ENCODE peak calls at places on chromosomes 1 and 21, in four cellular contexts. G is K562, U is SK-N-SH, E is H1. B is an unnamed sample.

GRCh38 chr21:17818158-17819113 is 720 bp downstream of the C21orf91 start:
- DNase-seq in U (peak), G (no peak), E (peak), B (peak)

GRCh38 chr1:248825573-248825908 is 174 bp downstream of the SH3BP5L start:
- DNase-seq in E (peak), G (peak), U (no peak), B (no peak)

GRCh38 chr1:56803561-56804156 is 15.5 kb downstream of the FYB2 start:
- DNase-seq in E (peak), U (peak), G (peak), B (peak)

GRCh38 chr1:175383239-175383638 is 190.7 kb upstream of the KIAA0040 start:
- DNase-seq in E (no peak), U (no peak), G (no peak), B (no peak)

GRCh38 chr1:221829327-221830011 is 87.6 kb upstream of the DUSP10 start:
- DNase-seq in G (no peak), U (no peak), E (no peak), B (no peak)

GRCh38 chr1:157412308-157412707 is 140.0 kb downstream of the FCRL5 start:
- DNase-seq in U (no peak), G (no peak), E (no peak), B (no peak)

GRCh38 chr1:209650454-209650853 is 1.8 kb downstream of the LAMB3 start:
- DNase-seq in G (no peak), E (no peak), U (no peak), B (no peak)

GRCh38 chr1:165925498-165926079 is 98.2 kb downstream of the UCK2 start:
- DNase-seq in E (no peak), G (no peak), U (no peak), B (no peak)

GRCh38 chr1:214452152-214452806 is 99.1 kb downstream of the PTPN14 start:
- DNase-seq in U (no peak), E (no peak), G (no peak), B (no peak)

GRCh38 chr1:61641578-61642336 is 83.2 kb downstream of the TM2D1 start:
- DNase-seq in G (peak), E (peak), U (peak), B (peak)

GRCh38 chr1:211259596-211260126 is 495 bp downstream of the RCOR3 start:
- DNase-seq in E (no peak), G (peak), U (peak), B (no peak)

DNA sequence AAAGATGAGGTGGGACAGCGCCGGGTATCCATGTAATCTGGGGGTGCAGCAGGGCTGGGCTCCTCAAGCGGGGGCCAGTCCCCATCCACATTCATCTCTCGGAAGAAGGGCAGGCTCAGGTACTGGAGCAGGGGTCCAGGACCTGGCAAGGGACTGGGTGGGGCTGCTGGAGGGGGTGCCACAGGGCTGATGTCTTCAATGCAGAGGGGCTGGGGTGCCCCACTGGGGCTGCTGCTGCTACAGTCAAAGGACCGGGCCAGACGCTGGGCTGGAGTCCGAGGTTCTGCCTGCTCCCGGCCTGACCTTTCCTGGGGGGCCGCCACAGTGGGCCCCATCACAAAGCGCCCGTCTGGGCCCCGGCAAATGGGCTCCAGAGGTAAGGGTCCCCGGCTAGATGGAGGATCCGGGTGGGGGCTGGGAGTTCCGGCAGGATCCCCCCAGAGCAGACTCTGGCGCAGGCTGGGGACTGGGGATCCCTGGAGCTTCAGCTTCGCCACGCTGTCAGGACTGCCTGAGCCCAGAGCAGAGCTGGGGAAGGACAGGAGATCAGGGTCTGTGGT is 3.3 kb upstream of the TAGLN2 start:
- DNase-seq in U (no peak), E (no peak), G (no peak), B (no peak)
- TF ChIP-seq TEAD4 in U (no peak), E (no peak), G (no peak), B (no peak)

GRCh38 chr1:208100906-208101305 is 143.3 kb downstream of the PLXNA2 start:
- DNase-seq in G (no peak), U (no peak), E (no peak), B (no peak)
- TF ChIP-seq TEAD4 in G (no peak), U (no peak), E (no peak), B (no peak)

GRCh38 chr1:37487619-37487984 is 13.2 kb downstream of the ZC3H12A start:
- DNase-seq in U (no peak), G (no peak), E (no peak), B (no peak)

GRCh38 chr1:37497832-37498231 is 16.7 kb downstream of the MEAF6 start:
- DNase-seq in E (no peak), G (no peak), U (no peak), B (no peak)

GRCh38 chr1:37498872-37499617 is 15.5 kb downstream of the MEAF6 start:
- DNase-seq in E (no peak), G (no peak), U (peak), B (no peak)

GRCh38 chr1:37495875-37496274 is 18.7 kb downstream of the MEAF6 start:
- DNase-seq in E (no peak), G (no peak), U (no peak), B (no peak)

GRCh38 chr1:37493336-37494098 is 19.1 kb downstream of the ZC3H12A start:
- DNase-seq in G (no peak), U (no peak), E (no peak), B (no peak)
- TF ChIP-seq TEAD4 in G (no peak), U (no peak), E (no peak), B (no peak)

GRCh38 chr1:155043793-155044192 is 7.3 kb upstream of the ADAM15 start:
- DNase-seq in U (no peak), G (no peak), E (no peak), B (no peak)
- TF ChIP-seq TEAD4 in U (no peak), G (no peak), E (no peak), B (no peak)

DNA sequence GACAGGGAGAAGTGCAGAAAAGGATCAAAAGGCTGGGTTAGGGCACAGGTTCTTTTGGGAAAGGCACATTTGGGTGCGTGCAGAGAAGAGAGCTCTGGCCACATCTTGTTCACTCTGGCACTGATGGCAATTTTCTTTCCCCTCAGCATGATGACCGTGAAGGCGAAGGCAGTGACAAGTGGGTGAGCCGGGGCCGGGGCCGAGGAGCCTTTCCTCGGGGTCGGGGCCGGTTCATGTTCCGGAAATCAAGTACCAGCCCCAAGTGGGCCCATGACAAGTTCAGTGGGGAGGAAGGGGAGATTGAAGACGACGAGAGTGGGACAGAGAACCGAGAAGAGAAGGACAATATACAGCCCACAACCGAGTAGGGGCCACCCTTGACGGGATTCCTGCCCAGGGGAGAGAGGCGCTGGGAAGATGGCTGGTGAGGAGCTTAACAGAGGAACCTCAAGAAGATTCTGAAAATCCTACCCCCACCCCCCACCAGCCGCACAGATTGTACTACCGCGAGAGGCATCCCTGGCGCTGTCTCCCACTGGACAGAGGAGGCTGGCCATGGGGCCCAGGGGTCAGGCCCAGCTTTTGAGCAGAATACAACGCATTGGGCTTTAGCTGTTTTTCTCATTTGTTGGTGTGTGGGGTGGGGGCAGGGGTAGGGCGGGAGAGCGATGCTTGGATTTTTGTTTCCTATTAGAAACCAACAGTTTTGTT is 2.4 kb upstream of the SH3D21 start:
- DNase-seq in E (no peak), U (no peak), G (no peak), B (no peak)
- TF ChIP-seq TEAD4 in E (no peak), U (no peak), G (no peak), B (no peak)

GRCh38 chr21:37367758-37368535 is 1.4 kb downstream of the DYRK1A start:
- DNase-seq in U (peak), E (peak), G (no peak), B (peak)

GRCh38 chr21:37365657-37366487 is 701 bp upstream of the DYRK1A start:
- DNase-seq in G (peak), U (no peak), E (peak), B (peak)

GRCh38 chr21:37367301-37367757 is 756 bp downstream of the DYRK1A start:
- DNase-seq in U (peak), G (peak), E (no peak), B (no peak)

GRCh38 chr21:37364722-37365121 is 1.9 kb upstream of the DYRK1A start:
- DNase-seq in E (no peak), U (no peak), G (no peak), B (no peak)

DNA sequence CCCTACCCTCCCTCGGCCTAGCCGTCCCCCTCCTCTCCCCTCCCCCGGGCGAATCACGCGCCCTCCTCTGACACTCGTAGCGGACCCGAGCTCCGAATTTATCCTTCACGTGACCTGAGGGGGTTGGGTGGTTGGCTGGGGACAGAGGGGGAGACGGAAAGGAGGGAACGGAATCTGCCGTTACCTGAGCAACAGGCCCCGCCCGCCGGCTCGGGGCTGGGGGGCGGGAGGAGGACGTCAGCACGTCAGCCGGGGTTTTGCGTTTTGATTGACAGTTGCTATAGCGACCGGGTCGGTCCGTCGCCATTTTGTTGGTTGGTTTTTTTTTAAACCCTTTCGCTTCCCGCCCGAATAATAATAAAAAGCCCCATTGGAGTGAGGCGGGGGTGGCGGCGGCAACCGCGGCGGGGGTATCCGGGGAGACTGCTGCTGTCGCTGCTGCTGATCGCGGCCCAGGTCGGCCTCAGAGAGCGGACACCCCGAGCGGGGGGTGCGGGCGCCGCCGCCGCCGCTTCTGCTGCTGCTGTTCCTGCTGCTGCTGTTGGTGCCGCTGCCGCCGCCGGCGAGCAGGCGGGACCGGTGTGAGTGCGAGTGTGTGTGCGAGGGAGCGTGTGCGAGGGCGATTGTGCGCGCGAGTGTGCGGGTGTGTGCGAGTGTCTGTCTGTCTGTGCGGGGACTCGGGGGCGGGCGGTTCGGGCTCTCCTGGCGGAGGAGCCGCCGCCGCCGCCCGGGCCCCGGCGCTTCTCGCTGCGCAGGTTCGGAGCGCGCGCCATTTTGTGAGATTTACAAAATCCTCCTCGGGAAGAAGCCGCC is at the start of gene DYRK1A:
- DNase-seq in U (peak), G (peak), E (peak), B (peak)
- TF ChIP-seq TEAD4 in U (peak), G (no peak), E (no peak), B (no peak)

DNA sequence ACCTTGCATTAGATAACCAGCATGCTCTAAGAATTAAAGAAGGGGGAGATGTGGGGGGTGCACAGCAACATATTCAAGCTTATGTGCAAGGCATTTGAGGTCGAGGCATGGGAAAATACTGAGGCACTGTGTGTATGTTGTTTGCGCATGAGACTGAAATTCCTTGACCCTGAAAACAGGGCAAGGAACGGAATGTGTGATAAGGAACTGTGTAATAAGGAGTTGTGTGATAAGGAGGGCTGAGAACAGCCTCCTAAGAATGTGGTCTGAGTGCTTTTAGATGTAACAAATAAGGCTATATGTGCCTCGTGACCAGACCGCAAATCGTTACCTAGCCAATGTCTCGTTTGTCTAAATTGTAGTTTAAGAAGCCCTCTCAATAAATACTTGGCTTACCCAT is 26.5 kb upstream of the ITLN1 start:
- DNase-seq in G (peak), U (no peak), E (no peak), B (no peak)
- TF ChIP-seq TEAD4 in G (no peak), U (no peak), E (no peak), B (no peak)